ENCODE peak calls at places on chromosomes 13 and 19, in five cellular contexts. Y, I, J, T and U are unnamed samples.

GRCh38 chr13:107205318-107206112 is 637.6 kb upstream of the ARGLU1 start:
- DNase-seq in Y (peak), I (peak), J (peak), T (peak), U (peak)

GRCh38 chr19:368624-369020 is 24.0 kb upstream of the MIER2 start:
- DNase-seq in Y (no peak), I (no peak), J (no peak), T (no peak), U (no peak)

GRCh38 chr19:41548954-41549688 is 26.8 kb upstream of the CEACAM21 start:
- DNase-seq in Y (peak), I (no peak), J (no peak), T (peak), U (no peak)

GRCh38 chr13:41029629-41030028 is 10.5 kb upstream of the ELF1 start:
- DNase-seq in Y (no peak), I (no peak), J (no peak), T (no peak), U (no peak)

GRCh38 chr19:1082165-1082927 is 12.8 kb downstream of the POLR2E start:
- DNase-seq in Y (peak), I (no peak), J (peak), T (peak), U (no peak)

GRCh38 chr19:41988947-41989346 is 5.1 kb downstream of the ATP1A3 start:
- DNase-seq in Y (no peak), I (no peak), J (no peak), T (no peak), U (no peak)

GRCh38 chr13:102073251-102073650 is 328.6 kb downstream of the FGF14 start:
- DNase-seq in Y (no peak), I (no peak), J (no peak), T (no peak), U (no peak)

GRCh38 chr13:52159159-52159982 is at the start of gene NEK3:
- DNase-seq in Y (peak), I (peak), J (peak), T (peak), U (peak)

GRCh38 chr13:113371061-113371460 is 7.1 kb upstream of the GRTP1 start:
- DNase-seq in Y (no peak), I (no peak), J (no peak), T (no peak), U (no peak)

GRCh38 chr13:60134376-60134775 is 29.4 kb downstream of the DIAPH3 start:
- DNase-seq in Y (peak), I (no peak), J (peak), T (no peak), U (no peak)

GRCh38 chr13:113448885-113449692 is 4.2 kb downstream of the ADPRHL1 start:
- DNase-seq in Y (peak), I (no peak), J (no peak), T (peak), U (peak)

GRCh38 chr13:47396915-47397314 is 500.1 kb upstream of the HTR2A start:
- DNase-seq in Y (no peak), I (no peak), J (no peak), T (no peak), U (no peak)

GRCh38 chr13:72920097-72920496 is 138.2 kb downstream of the PIBF1 start:
- DNase-seq in Y (no peak), I (no peak), J (no peak), T (no peak), U (peak)

GRCh38 chr19:34402074-34402600 is 2.1 kb upstream of the PDCD2L start:
- DNase-seq in Y (no peak), I (no peak), J (no peak), T (no peak), U (no peak)

GRCh38 chr19:44824758-44825157 is 15.9 kb downstream of the BCAM start:
- DNase-seq in Y (no peak), I (no peak), J (no peak), T (no peak), U (no peak)

GRCh38 chr13:95676100-95676774 is 702 bp upstream of the DNAJC3 start:
- DNase-seq in Y (peak), I (no peak), J (peak), T (peak), U (peak)

GRCh38 chr19:49564616-49565045 is 15.7 kb downstream of the NOSIP start:
- DNase-seq in Y (peak), I (no peak), J (no peak), T (peak), U (no peak)

GRCh38 chr19:17778621-17779280 is 16.2 kb upstream of the B3GNT3 start:
- DNase-seq in Y (no peak), I (no peak), J (peak), T (no peak), U (no peak)